ENCODE peak calls at places on chromosomes 13 and 19, in four cellular contexts. A is neuronal stem cell, C is activated T-helper 1 cell treated with Interleukin-2 at 50 U/mL for 16 hours, E is NCI-H2081. Y is an unnamed sample.

GRCh38 chr19:5170329-5170745 is 170.3 kb downstream of the PTPRS start:
- DNase-seq in A (no peak), C (peak), E (no peak), Y (no peak)

GRCh38 chr19:58218899-58219298 is 9.8 kb upstream of the ZNF544 start:
- DNase-seq in A (no peak), C (peak), E (peak), Y (peak)

GRCh38 chr19:46186717-46187101 is 38.7 kb downstream of the IGFL2 start:
- DNase-seq in A (no peak), C (no peak), E (no peak), Y (no peak)

GRCh38 chr19:43809762-43810696 is 7.8 kb upstream of the LYPD5 start:
- DNase-seq in A (no peak), C (no peak), E (peak), Y (peak)

GRCh38 chr19:11190501-11190900 is 6.8 kb downstream of the KANK2 start:
- DNase-seq in A (no peak), C (no peak), E (no peak), Y (no peak)

GRCh38 chr19:21474671-21475181 is 30.7 kb upstream of the ZNF429 start:
- DNase-seq in A (peak), C (peak), E (no peak), Y (peak)

GRCh38 chr19:14002571-14003278 is 3.4 kb downstream of the RFX1 start:
- DNase-seq in A (no peak), C (no peak), E (no peak), Y (no peak)

GRCh38 chr19:35887197-35887596 is 13.1 kb downstream of the NFKBID start:
- DNase-seq in A (no peak), C (no peak), E (no peak), Y (no peak)

GRCh38 chr19:41774515-41774980 is 19.2 kb downstream of the CEACAM6 start:
- DNase-seq in A (no peak), C (peak), E (no peak), Y (peak)

GRCh38 chr19:58513213-58513693 is 1.5 kb upstream of the SLC27A5 start:
- DNase-seq in A (no peak), C (no peak), E (no peak), Y (peak)

GRCh38 chr19:38655148-38655824 is 7.8 kb downstream of the ACTN4 start:
- DNase-seq in A (no peak), C (no peak), E (no peak), Y (no peak)

GRCh38 chr19:49340069-49340864 is 5.1 kb downstream of the CD37 start:
- DNase-seq in A (no peak), C (no peak), E (no peak), Y (peak)

GRCh38 chr19:10836478-10837325 is 690 bp upstream of the TMED1 start:
- DNase-seq in A (no peak), C (no peak), E (peak), Y (peak)

GRCh38 chr19:5957132-5957531 is 20.8 kb downstream of the RANBP3 start:
- DNase-seq in A (no peak), C (no peak), E (peak), Y (peak)

GRCh38 chr13:59774511-59774911 is 389.2 kb downstream of the DIAPH3 start:
- DNase-seq in A (peak), C (no peak), E (no peak), Y (no peak)

GRCh38 chr19:18529782-18530181 is 7.9 kb upstream of the ELL start:
- DNase-seq in A (no peak), C (no peak), E (no peak), Y (no peak)

GRCh38 chr19:7556696-7557315 is 21.3 kb downstream of the PNPLA6 start:
- DNase-seq in A (no peak), C (no peak), E (no peak), Y (no peak)

GRCh38 chr19:34364830-34365462 is at the start of gene GPI:
- DNase-seq in A (no peak), C (peak), E (peak), Y (peak)

GRCh38 chr19:38849746-38850230 is at the start of gene HNRNPL:
- DNase-seq in A (no peak), C (peak), E (no peak), Y (no peak)

GRCh38 chr19:29708553-29709439 is 6.3 kb downstream of the C19orf12 start:
- DNase-seq in A (no peak), C (no peak), E (no peak), Y (no peak)

GRCh38 chr19:35126624-35126959 is 8.3 kb downstream of the LGI4 start:
- DNase-seq in A (no peak), C (no peak), E (no peak), Y (no peak)

GRCh38 chr19:19053508-19054314 is 10.1 kb upstream of the SLC25A42 start:
- DNase-seq in A (peak), C (peak), E (peak), Y (peak)